ENCODE peak calls at places on chromosomes 16 and 17, in seven cellular contexts. T, F, C, K, S, P and U are unnamed samples.
A peak's percentile ranks its signal among the peaks of the same experiment; 100 is the strongest.

GRCh38 chr16:58262592-58262991 is 32.2 kb downstream of the PRSS54 start:
- DNase-seq in F (no peak), C (no peak), P (no peak), K (no peak), S (no peak), T (no peak), U (no peak)

GRCh38 chr16:68070249-68070725 is 14.9 kb upstream of the NFATC3 start:
- DNase-seq in C (no peak), K (no peak), S (no peak), P (no peak), T (no peak), F (no peak), U (no peak)

GRCh38 chr16:81401035-81401950 is 43.3 kb upstream of the CMIP start:
- DNase-seq in S (peak; percentile 66), C (peak; percentile 66), P (peak; percentile 10), K (peak; percentile 30), T (peak; percentile 92), F (peak; percentile 74), U (no peak)

GRCh38 chr17:2004435-2004952 is 20.6 kb downstream of the RTN4RL1 start:
- DNase-seq in K (no peak), C (no peak), P (no peak), S (no peak), T (no peak), F (no peak), U (no peak)

GRCh38 chr16:23400387-23400930 is 52.5 kb downstream of the COG7 start:
- DNase-seq in F (no peak), K (no peak), P (no peak), T (no peak), S (no peak), C (no peak), U (no peak)

GRCh38 chr16:6926762-6927161 is 405.9 kb upstream of the RBFOX1 start:
- DNase-seq in T (no peak), K (no peak), P (no peak), S (no peak), F (no peak), C (no peak), U (no peak)

GRCh38 chr17:40038882-40039513 is 15.2 kb downstream of the MED24 start:
- DNase-seq in F (peak; percentile 91), S (peak; percentile 37), T (peak; percentile 52), C (peak; percentile 84), P (peak; percentile 62), K (peak; percentile 77), U (peak; percentile 92)

GRCh38 chr16:58002936-58003335 is 1.7 kb downstream of the USB1 start:
- DNase-seq in S (no peak), K (no peak), F (no peak), P (no peak), T (no peak), C (no peak), U (no peak)

GRCh38 chr17:15261818-15262290 is 3.3 kb downstream of the PMP22 start:
- DNase-seq in T (peak; percentile 47), C (no peak), P (no peak), K (peak; percentile 24), S (no peak), F (peak; percentile 16), U (no peak)

GRCh38 chr16:695355-696089 is 5.3 kb upstream of the WDR24 start:
- DNase-seq in T (peak; percentile 62), C (no peak), P (no peak), S (no peak), F (no peak), K (peak; percentile 86), U (no peak)

GRCh38 chr17:81254955-81255717 is 16.0 kb downstream of the NDUFAF8 start:
- DNase-seq in F (peak; percentile 77), K (peak; percentile 91), T (peak; percentile 77), P (peak; percentile 20), S (no peak), C (peak; percentile 68), U (peak; percentile 82)

GRCh38 chr17:58084317-58084981 is 1.2 kb downstream of the DYNLL2 start:
- DNase-seq in F (peak; percentile 2), K (peak; percentile 51), T (peak; percentile 62), P (no peak), C (peak; percentile 11), S (peak; percentile 56), U (peak; percentile 50)

GRCh38 chr17:31489295-31490018 is 98.0 kb downstream of the RAB11FIP4 start:
- DNase-seq in T (peak; percentile 6), S (peak; percentile 31), K (no peak), C (no peak), F (no peak), P (no peak), U (no peak)

GRCh38 chr16:747978-748746 is 7.4 kb upstream of the CIAO3 start:
- DNase-seq in K (no peak), S (no peak), P (no peak), F (no peak), T (no peak), C (no peak), U (no peak)

GRCh38 chr16:3444032-3444388 is 530 bp downstream of the NAA60 start:
- DNase-seq in P (no peak), T (no peak), F (peak; percentile 61), K (peak; percentile 77), S (peak; percentile 39), C (peak; percentile 85), U (no peak)

GRCh38 chr16:76243620-76244019 is 33.6 kb upstream of the CNTNAP4 start:
- DNase-seq in C (no peak), F (no peak), K (no peak), P (no peak), S (no peak), T (no peak), U (no peak)

GRCh38 chr17:19337712-19338023 is 24.9 kb downstream of the B9D1 start:
- DNase-seq in T (no peak), F (no peak), K (no peak), S (no peak), P (no peak), C (no peak), U (no peak)

GRCh38 chr17:78346605-78347250 is 13.1 kb downstream of the SOCS3 start:
- DNase-seq in P (no peak), K (no peak), C (peak; percentile 52), T (peak; percentile 60), F (peak; percentile 27), S (no peak), U (no peak)

GRCh38 chr17:50778471-50778870 is 11.2 kb upstream of the ANKRD40CL start:
- DNase-seq in P (no peak), F (no peak), C (no peak), T (no peak), S (no peak), K (no peak), U (no peak)

GRCh38 chr17:81733507-81734404 is 21.7 kb downstream of the SLC25A10 start:
- DNase-seq in P (no peak), S (peak; percentile 62), T (peak; percentile 96), C (peak; percentile 59), K (peak; percentile 80), F (peak; percentile 55), U (peak; percentile 65)

GRCh38 chr17:82947051-82947991 is 107.5 kb upstream of the ZNF750 start:
- DNase-seq in P (no peak), K (no peak), C (no peak), S (no peak), F (no peak), T (no peak), U (peak; percentile 12)

GRCh38 chr17:49501496-49501895 is 6.4 kb downstream of the NGFR start:
- DNase-seq in T (no peak), F (no peak), K (no peak), C (no peak), P (no peak), S (no peak), U (no peak)

GRCh38 chr16:68642436-68643064 is 2.6 kb upstream of the CDH3 start:
- DNase-seq in K (no peak), S (no peak), P (no peak), C (no peak), T (no peak), F (no peak), U (peak; percentile 42)